ENCODE peak calls at places on chromosomes 2 and 18, in eight cellular contexts. A is heart right ventricle, R is right lobe of liver, U is astrocyte, F is heart left ventricle, N is lung, L is body of pancreas, H is mesenchymal stem cell. E is an unnamed sample. For H3K9me3, the result is how much of the 10 kb centered on the place peaks cover.

GRCh38 chr18:54958711-54959625 is at the start of gene CCDC68:
- DNase-seq in A (peak), R (peak), U (no peak), F (peak), N (peak), L (peak), H (peak), E (peak)

GRCh38 chr2:173855686-173856085 is 109.5 kb downstream of the SP3 start:
- DNase-seq in A (no peak), R (no peak), U (no peak), F (no peak), N (no peak), L (no peak), H (no peak), E (no peak)

GRCh38 chr2:30730736-30731135 is 76.5 kb downstream of the CAPN13 start:
- DNase-seq in A (no peak), R (no peak), U (no peak), F (no peak), N (no peak), L (no peak), H (no peak), E (no peak)

GRCh38 chr2:122799391-122799790 is 1043.9 kb downstream of the TSN start:
- DNase-seq in A (no peak), R (no peak), U (no peak), F (no peak), N (no peak), L (no peak), H (no peak), E (no peak)

GRCh38 chr2:172995323-172996244 is 80.1 kb upstream of the MAP3K20 start:
- DNase-seq in A (peak), R (no peak), U (peak), F (peak), N (no peak), L (peak), H (peak), E (peak)

GRCh38 chr2:205876127-205876526 is 193.8 kb downstream of the NRP2 start:
- DNase-seq in A (no peak), R (no peak), U (no peak), F (no peak), N (no peak), L (no peak), H (no peak), E (no peak)

GRCh38 chr2:213679894-213680293 is 395.6 kb downstream of the SPAG16 start:
- DNase-seq in A (no peak), R (no peak), U (no peak), F (no peak), N (no peak), L (no peak), H (no peak), E (no peak)

GRCh38 chr2:126782648-126783047 is 116.0 kb upstream of the TEX51 start:
- DNase-seq in A (no peak), R (no peak), U (no peak), F (no peak), N (no peak), L (no peak), H (no peak), E (no peak)

GRCh38 chr2:46521215-46521683 is 41.9 kb downstream of the TMEM247 start:
- DNase-seq in A (peak), R (no peak), U (peak), F (peak), N (peak), L (peak), H (peak), E (peak)

GRCh38 chr2:101625387-101625786 is 72.1 kb upstream of the MAP4K4 start:
- DNase-seq in A (no peak), R (peak), U (no peak), F (no peak), N (no peak), L (no peak), H (no peak), E (no peak)

GRCh38 chr2:37869756-37870155 is 55.3 kb upstream of the RMDN2 start:
- DNase-seq in A (no peak), R (no peak), U (peak), F (no peak), N (no peak), L (no peak), H (peak), E (no peak)

GRCh38 chr2:178403671-178404379 is 47.1 kb downstream of the PRKRA start:
- DNase-seq in A (no peak), R (no peak), U (no peak), F (no peak), N (no peak), L (no peak), H (no peak), E (no peak)

GRCh38 chr18:79825913-79826312 is 28.2 kb downstream of the KCNG2 start:
- DNase-seq in A (no peak), R (no peak), U (no peak), F (no peak), N (no peak), L (peak), H (no peak), E (no peak)

GRCh38 chr2:118291481-118291880 is 203.2 kb downstream of the INSIG2 start:
- DNase-seq in A (no peak), R (no peak), U (peak), F (no peak), N (no peak), L (no peak), H (no peak), E (no peak)

GRCh38 chr2:105840933-105841332 is 96.2 kb downstream of the NCK2 start:
- DNase-seq in A (no peak), R (no peak), U (no peak), F (no peak), N (no peak), L (no peak), H (no peak), E (no peak)

GRCh38 chr18:36378194-36378593 is 80.7 kb downstream of the FHOD3 start:
- DNase-seq in A (no peak), R (no peak), U (no peak), F (no peak), N (no peak), L (no peak), H (no peak), E (no peak)

GRCh38 chr2:212915121-212915782 is 236.2 kb downstream of the IKZF2 start:
- DNase-seq in A (no peak), R (no peak), U (peak), F (no peak), N (no peak), L (no peak), H (no peak), E (no peak)

GRCh38 chr18:76493213-76494107 is 1.6 kb downstream of the ZNF516 start:
- DNase-seq in A (no peak), R (no peak), U (peak), F (no peak), N (no peak), L (no peak), H (peak), E (no peak)

GRCh38 chr2:181153886-181154285 is 173.5 kb downstream of the UBE2E3 start:
- DNase-seq in A (no peak), R (no peak), U (peak), F (no peak), N (no peak), L (no peak), H (no peak), E (no peak)

GRCh38 chr2:238091426-238092060 is 8.6 kb upstream of the ESPNL start:
- DNase-seq in A (no peak), R (peak), U (no peak), F (no peak), N (no peak), L (no peak), H (no peak), E (no peak)

GRCh38 chr2:235468978-235469694 is 24.7 kb upstream of the AGAP1 start:
- DNase-seq in A (no peak), R (no peak), U (peak), F (no peak), N (peak), L (peak), H (peak), E (no peak)

GRCh38 chr2:195706161-195706900 is 49.3 kb downstream of the SLC39A10 start:
- DNase-seq in A (no peak), R (no peak), U (peak), F (no peak), N (no peak), L (no peak), H (peak), E (no peak)

GRCh38 chr2:128513416-128514283 is 195.0 kb upstream of the HS6ST1 start:
- DNase-seq in A (no peak), R (no peak), U (no peak), F (no peak), N (peak), L (peak), H (no peak), E (peak)

GRCh38 chr2:112733877-112734276 is 13.1 kb downstream of the NT5DC4 start:
- DNase-seq in A (no peak), R (no peak), U (no peak), F (no peak), N (no peak), L (no peak), H (no peak), E (no peak)

GRCh38 chr2:81007104-81007503 is 702.6 kb upstream of the LRRTM1 start:
- DNase-seq in A (no peak), R (no peak), U (no peak), F (no peak), N (no peak), L (no peak), H (no peak), E (no peak)
- H3K9me3 ChIP-seq in A (under half), R (under half), U (under half), F (under half), N (under half), L (under half), H (under half), E (under half)

GRCh38 chr2:78175642-78176041 is 653.5 kb upstream of the LRRTM4 start:
- DNase-seq in A (no peak), R (no peak), U (no peak), F (no peak), N (no peak), L (no peak), H (no peak), E (no peak)
- H3K9me3 ChIP-seq in A (under half), R (under half), U (under half), F (under half), N (under half), L (under half), H (under half), E (under half)

GRCh38 chr2:239826786-239827510 is 198.2 kb downstream of the NDUFA10 start:
- DNase-seq in A (no peak), R (no peak), U (no peak), F (peak), N (peak), L (no peak), H (no peak), E (peak)

GRCh38 chr2:239826376-239826775 is 198.8 kb downstream of the NDUFA10 start:
- DNase-seq in A (no peak), R (no peak), U (no peak), F (peak), N (peak), L (no peak), H (no peak), E (peak)

GRCh38 chr2:239829326-239829725 is 195.8 kb downstream of the NDUFA10 start:
- DNase-seq in A (no peak), R (no peak), U (no peak), F (peak), N (peak), L (no peak), H (no peak), E (peak)

GRCh38 chr2:239828192-239828972 is 196.8 kb downstream of the NDUFA10 start:
- DNase-seq in A (no peak), R (no peak), U (no peak), F (peak), N (peak), L (no peak), H (no peak), E (peak)

GRCh38 chr2:239827511-239827865 is 197.7 kb downstream of the NDUFA10 start:
- DNase-seq in A (no peak), R (no peak), U (no peak), F (peak), N (no peak), L (no peak), H (no peak), E (peak)
- H3K9me3 ChIP-seq in A (under half), R (under half), U (under half), F (under half), N (under half), L (under half), H (under half), E (under half)

GRCh38 chr18:4060427-4061281 is 394.5 kb downstream of the DLGAP1 start:
- DNase-seq in A (no peak), R (no peak), U (no peak), F (no peak), N (no peak), L (no peak), H (no peak), E (no peak)

GRCh38 chr18:4063545-4063944 is 391.6 kb downstream of the DLGAP1 start:
- DNase-seq in A (no peak), R (no peak), U (no peak), F (no peak), N (no peak), L (no peak), H (no peak), E (no peak)

GRCh38 chr18:4058179-4058578 is 396.9 kb downstream of the DLGAP1 start:
- DNase-seq in A (no peak), R (no peak), U (no peak), F (no peak), N (no peak), L (no peak), H (no peak), E (no peak)
- H3K9me3 ChIP-seq in A (under half), R (under half), U (under half), F (under half), N (under half), L (under half), H (under half), E (under half)

DNA sequence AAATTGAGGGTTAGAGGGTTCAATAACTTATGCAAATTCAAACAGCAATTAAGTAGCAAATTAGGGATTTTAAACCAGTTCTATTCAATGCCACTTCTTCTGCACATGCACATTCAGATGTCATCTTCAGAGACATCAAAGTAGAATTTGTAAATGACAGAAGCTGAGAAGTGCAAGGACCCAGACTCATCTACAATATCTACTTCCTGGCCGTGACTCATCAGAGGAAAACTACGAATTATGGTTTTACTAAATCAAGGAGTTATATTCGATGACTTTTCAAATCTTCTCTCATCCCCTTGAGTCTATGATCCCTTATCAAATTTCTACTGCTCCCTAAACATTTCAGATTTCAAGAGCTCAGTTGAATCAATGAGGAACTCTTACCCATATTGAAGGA is 20.0 kb upstream of the STAT4 start:
- DNase-seq in A (no peak), R (no peak), U (no peak), F (no peak), N (no peak), L (no peak), H (no peak), E (no peak)
- H3K9me3 ChIP-seq in A (under half), R (under half), U (under half), F (under half), N (under half), L (under half), H (under half), E (under half)

GRCh38 chr2:887639-888038 is 63.0 kb upstream of the SNTG2 start:
- DNase-seq in A (no peak), R (no peak), U (no peak), F (no peak), N (no peak), L (no peak), H (no peak), E (no peak)

GRCh38 chr2:890791-891190 is 59.9 kb upstream of the SNTG2 start:
- DNase-seq in A (no peak), R (no peak), U (no peak), F (no peak), N (peak), L (no peak), H (no peak), E (no peak)

GRCh38 chr2:888211-888801 is 62.3 kb upstream of the SNTG2 start:
- DNase-seq in A (no peak), R (no peak), U (no peak), F (no peak), N (peak), L (no peak), H (no peak), E (peak)

GRCh38 chr2:890214-890613 is 60.4 kb upstream of the SNTG2 start:
- DNase-seq in A (no peak), R (no peak), U (no peak), F (no peak), N (peak), L (no peak), H (no peak), E (no peak)

GRCh38 chr2:888906-889566 is 61.6 kb upstream of the SNTG2 start:
- DNase-seq in A (no peak), R (no peak), U (no peak), F (no peak), N (peak), L (no peak), H (no peak), E (peak)
- H3K9me3 ChIP-seq in A (under half), R (under half), U (under half), F (under half), N (under half), L (under half), H (under half), E (under half)

GRCh38 chr2:6846540-6846939 is 19.2 kb downstream of the CMPK2 start:
- DNase-seq in A (no peak), R (no peak), U (no peak), F (no peak), N (no peak), L (no peak), H (no peak), E (no peak)

GRCh38 chr2:6841537-6842287 is 24.0 kb downstream of the CMPK2 start:
- DNase-seq in A (no peak), R (no peak), U (no peak), F (no peak), N (no peak), L (no peak), H (no peak), E (no peak)

GRCh38 chr2:6845903-6846302 is 19.8 kb downstream of the CMPK2 start:
- DNase-seq in A (no peak), R (no peak), U (no peak), F (no peak), N (no peak), L (no peak), H (no peak), E (no peak)

GRCh38 chr2:6846967-6847695 is 18.6 kb downstream of the CMPK2 start:
- DNase-seq in A (no peak), R (no peak), U (no peak), F (no peak), N (no peak), L (no peak), H (no peak), E (no peak)

GRCh38 chr2:6845312-6845711 is 20.4 kb downstream of the CMPK2 start:
- DNase-seq in A (no peak), R (no peak), U (peak), F (no peak), N (no peak), L (no peak), H (peak), E (no peak)
- H3K9me3 ChIP-seq in A (half or more), R (under half), U (under half), F (half or more), N (under half), L (half or more), H (half or more), E (under half)

DNA sequence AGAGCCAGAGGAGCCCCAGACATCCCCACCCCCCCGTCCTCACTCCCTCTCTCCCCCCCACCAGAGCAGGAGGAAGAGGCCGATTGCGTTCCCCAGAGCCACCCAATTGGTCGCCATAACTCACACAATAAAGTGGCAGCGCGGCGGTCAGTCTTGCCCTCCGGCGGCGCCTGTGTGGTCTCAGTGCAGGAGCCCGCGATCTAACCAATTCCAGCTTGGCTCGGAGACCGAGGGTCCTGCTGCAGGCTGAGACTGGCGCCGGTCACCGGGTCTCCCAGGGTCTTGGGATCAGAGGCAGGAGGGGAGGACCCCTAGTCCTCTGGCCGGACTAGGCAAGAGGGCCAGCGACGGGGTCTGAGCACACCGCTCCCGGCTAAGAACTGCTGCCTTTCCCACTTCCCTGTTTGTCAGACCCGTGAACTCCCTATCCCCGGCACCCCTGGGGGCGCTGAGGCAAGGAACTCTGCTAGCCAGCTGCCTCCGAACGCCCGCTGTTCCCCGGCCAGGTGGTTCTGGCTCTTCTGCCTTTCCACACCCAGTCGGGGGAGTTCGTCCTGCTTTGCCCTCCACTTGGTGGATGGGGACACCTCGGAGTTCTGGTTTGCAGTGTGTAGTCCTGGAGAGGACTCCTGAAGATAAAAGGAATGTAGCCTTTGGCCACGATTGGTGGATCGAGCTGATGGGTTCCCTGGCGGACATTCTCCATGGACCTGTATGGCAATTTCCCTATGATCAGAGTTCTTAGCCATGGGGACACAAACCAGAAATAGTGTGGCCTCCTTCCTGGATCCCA is 1.0 kb upstream of the HOXD12 start:
- DNase-seq in A (no peak), R (no peak), U (no peak), F (peak), N (no peak), L (no peak), H (no peak), E (no peak)
- H3K9me3 ChIP-seq in A (under half), R (under half), U (under half), F (under half), N (under half), L (under half), H (under half), E (under half)

DNA sequence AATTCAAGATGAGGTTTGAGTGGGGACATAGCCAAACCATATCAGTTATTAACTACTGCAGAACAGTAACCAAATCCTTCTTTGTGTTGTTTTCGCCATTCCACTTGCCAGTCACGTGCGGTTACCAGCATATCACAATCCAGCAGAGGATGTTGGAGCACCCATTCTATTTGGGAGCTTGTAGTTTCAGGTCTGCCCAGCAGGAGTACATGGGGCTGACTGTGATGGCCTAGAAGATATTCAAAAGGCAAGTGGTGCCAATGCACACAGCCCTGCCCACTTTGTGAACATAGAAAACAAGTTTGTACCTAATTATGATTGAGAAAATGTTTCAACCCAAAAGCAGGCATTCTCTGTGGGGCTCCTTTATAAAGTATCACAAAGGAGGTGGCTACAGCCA is 57.0 kb downstream of the ZNF519 start:
- DNase-seq in A (no peak), R (no peak), U (no peak), F (no peak), N (no peak), L (no peak), H (no peak), E (no peak)
- H3K9me3 ChIP-seq in A (under half), R (under half), U (under half), F (under half), N (under half), L (under half), H (under half), E (under half)

E was measured in aorta.